ENCODE peak calls at places on chromosomes 5 and 9, in nine cellular contexts. T is GM23338, L is upper lobe of left lung, P is HL-60, D is breast epithelium, A is sigmoid colon, K is stomach, E is spleen, M is transverse colon. Y is an unnamed sample.

GRCh38 chr9:73370053-73370452 is 218.4 kb downstream of the ANXA1 start:
- DNase-seq in T (no peak), L (no peak), P (no peak), D (no peak), A (no peak), K (no peak), E (no peak), M (no peak), Y (no peak)

GRCh38 chr9:68733021-68733405 is 28.0 kb downstream of the PIP5K1B start:
- DNase-seq in T (no peak), L (no peak), P (no peak), D (no peak), A (no peak), K (no peak), E (no peak), M (no peak), Y (no peak)

GRCh38 chr5:111948517-111948916 is 191.5 kb upstream of the NREP start:
- DNase-seq in T (no peak), L (no peak), P (no peak), D (no peak), A (no peak), K (no peak), E (no peak), M (no peak), Y (no peak)

GRCh38 chr9:77011973-77012817 is 7.3 kb upstream of the FOXB2 start:
- DNase-seq in T (peak), L (peak), P (peak), D (peak), A (no peak), K (peak), E (peak), M (peak), Y (no peak)

GRCh38 chr5:122473941-122474340 is 161.9 kb downstream of the SNCAIP start:
- DNase-seq in T (no peak), L (no peak), P (no peak), D (no peak), A (no peak), K (no peak), E (no peak), M (no peak), Y (no peak)

GRCh38 chr9:89037325-89037724 is 46.1 kb downstream of the S1PR3 start:
- DNase-seq in T (no peak), L (no peak), P (peak), D (no peak), A (no peak), K (no peak), E (no peak), M (no peak), Y (no peak)

GRCh38 chr9:99650187-99650874 is 171.4 kb upstream of the NR4A3 start:
- DNase-seq in T (no peak), L (no peak), P (no peak), D (no peak), A (no peak), K (no peak), E (peak), M (no peak), Y (no peak)

GRCh38 chr9:22512495-22512894 is 65.9 kb downstream of the DMRTA1 start:
- DNase-seq in T (no peak), L (no peak), P (no peak), D (no peak), A (no peak), K (no peak), E (no peak), M (no peak), Y (no peak)

GRCh38 chr9:20948703-20949102 is 82.7 kb downstream of the HACD4 start:
- DNase-seq in T (peak), L (no peak), P (no peak), D (no peak), A (no peak), K (no peak), E (no peak), M (no peak), Y (no peak)

GRCh38 chr5:175305251-175305650 is 138.7 kb downstream of the DRD1 start:
- DNase-seq in T (no peak), L (no peak), P (no peak), D (no peak), A (no peak), K (no peak), E (no peak), M (no peak), Y (no peak)

GRCh38 chr5:72951850-72952468 is 3.9 kb upstream of the FCHO2 start:
- DNase-seq in T (no peak), L (peak), P (no peak), D (no peak), A (no peak), K (no peak), E (no peak), M (peak), Y (no peak)
- TF ChIP-seq POLR2AphosphoS5 in T (no peak), L (no peak), P (no peak), D (no peak), A (no peak), K (peak), E (no peak), M (no peak), Y (no peak)

GRCh38 chr9:133485531-133486260 is 6.8 kb upstream of the SLC2A6 start:
- DNase-seq in T (no peak), L (no peak), P (peak), D (no peak), A (no peak), K (no peak), E (peak), M (no peak), Y (no peak)
- H3K27ac ChIP-seq in T (no peak), L (no peak), P (no peak), D (no peak), A (no peak), K (no peak), E (no peak), M (no peak), Y (no peak)

GRCh38 chr5:40381676-40382363 is 297.9 kb upstream of the PTGER4 start:
- DNase-seq in T (no peak), L (no peak), P (no peak), D (no peak), A (no peak), K (no peak), E (no peak), M (no peak), Y (no peak)
- TF ChIP-seq POLR2AphosphoS5 in T (no peak), L (no peak), P (no peak), D (no peak), A (no peak), K (no peak), E (no peak), M (peak), Y (no peak)

GRCh38 chr5:7794823-7795222 is 56.1 kb downstream of the CFAP90 start:
- DNase-seq in T (no peak), L (no peak), P (no peak), D (no peak), A (no peak), K (no peak), E (no peak), M (no peak), Y (no peak)
- H3K27ac ChIP-seq in T (no peak), L (no peak), P (no peak), D (no peak), A (no peak), K (no peak), E (no peak), M (no peak), Y (no peak)

DNA sequence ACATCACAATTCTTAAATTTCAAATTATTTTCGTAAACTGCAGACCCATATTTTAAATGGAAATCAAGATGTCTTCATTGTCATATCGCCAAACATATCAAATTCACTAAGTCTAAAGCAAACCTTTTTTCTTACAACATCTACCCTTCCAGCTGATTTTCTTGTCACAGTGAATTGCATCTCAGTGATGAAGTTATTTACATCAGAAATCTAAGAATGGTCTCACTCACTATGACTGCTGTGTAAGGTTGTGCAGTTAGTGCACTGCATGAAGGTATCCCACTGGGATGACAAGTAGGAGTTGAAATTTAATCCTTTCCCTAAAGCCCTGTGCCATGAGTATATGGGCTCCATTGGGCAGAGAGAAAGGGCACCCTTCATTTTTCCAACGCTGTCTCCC is 399.4 kb upstream of the ITGA1 start:
- DNase-seq in T (no peak), L (no peak), P (no peak), D (no peak), A (no peak), K (no peak), E (no peak), M (no peak), Y (no peak)
- TF ChIP-seq POLR2AphosphoS5 in T (no peak), L (no peak), P (no peak), D (no peak), A (no peak), K (no peak), E (no peak), M (no peak), Y (no peak)

Y was measured in vagina.